ENCODE peak calls at places on chromosomes 6 and 20, in five cellular contexts. I, D, C, F and X are unnamed samples.

GRCh38 chr6:28566527-28567252 is 41.0 kb downstream of the GPX5 start:
- DNase-seq in D (no peak), I (no peak), F (no peak), C (no peak), X (no peak)

GRCh38 chr20:62258499-62259293 is 20.4 kb downstream of the OSBPL2 start:
- DNase-seq in C (peak; percentile 86), F (peak; percentile 76), I (no peak), D (no peak), X (no peak)

GRCh38 chr6:36024154-36024760 is at the start of gene SLC26A8:
- DNase-seq in D (no peak), C (no peak), I (peak; percentile 44), F (no peak), X (no peak)

GRCh38 chr20:62123450-62124118 is 1.3 kb downstream of the LSM14B start:
- DNase-seq in I (no peak), C (no peak), F (peak; percentile 35), D (no peak), X (no peak)

GRCh38 chr6:68473433-68474210 is 161.5 kb upstream of the ADGRB3 start:
- DNase-seq in D (no peak), I (no peak), C (no peak), F (no peak), X (no peak)

GRCh38 chr6:29964904-29965872 is 22.9 kb downstream of the HLA-A start:
- DNase-seq in D (peak; percentile 86), C (peak; percentile 79), F (peak; percentile 89), I (peak; percentile 86), X (peak; percentile 63)

GRCh38 chr6:191487-192312 is 100.6 kb upstream of the DUSP22 start:
- DNase-seq in C (no peak), I (no peak), D (no peak), F (no peak), X (no peak)

GRCh38 chr6:144395014-144395413 is 109.9 kb downstream of the UTRN start:
- DNase-seq in C (no peak), F (no peak), D (no peak), I (no peak), X (no peak)

GRCh38 chr6:91487729-91488392 is 901.0 kb upstream of the MAP3K7 start:
- DNase-seq in C (no peak), D (no peak), F (no peak), I (no peak), X (no peak)

GRCh38 chr6:44264154-44265002 is 973 bp downstream of the NFKBIE start:
- DNase-seq in I (no peak), F (peak; percentile 40), C (peak; percentile 78), D (peak; percentile 58), X (no peak)

GRCh38 chr20:33789109-33789857 is 21.9 kb upstream of the CHMP4B start:
- DNase-seq in I (no peak), C (no peak), F (peak; percentile 86), D (peak; percentile 46), X (no peak)

GRCh38 chr20:24917797-24918578 is 31.1 kb upstream of the CST7 start:
- DNase-seq in I (peak; percentile 85), D (no peak), F (peak; percentile 82), C (peak; percentile 90), X (peak; percentile 60)

GRCh38 chr6:35718911-35719381 is 17.9 kb upstream of the ARMC12 start:
- DNase-seq in F (no peak), D (peak; percentile 46), C (no peak), I (no peak), X (no peak)

GRCh38 chr6:154872605-154873004 is 122.5 kb upstream of the TIAM2 start:
- DNase-seq in I (peak; percentile 60), C (no peak), F (no peak), D (no peak), X (peak; percentile 22)

GRCh38 chr6:85923013-85923430 is 280.3 kb upstream of the SYNCRIP start:
- DNase-seq in F (peak; percentile 63), I (peak; percentile 56), D (no peak), C (no peak), X (peak; percentile 31)

GRCh38 chr6:246349-246748 is 45.9 kb upstream of the DUSP22 start:
- DNase-seq in I (no peak), C (no peak), F (no peak), D (no peak), X (no peak)

GRCh38 chr20:52805128-52805527 is 167.0 kb upstream of the TSHZ2 start:
- DNase-seq in C (no peak), I (no peak), D (no peak), F (no peak), X (no peak)

GRCh38 chr20:12171927-12172581 is 254.4 kb downstream of the BTBD3 start:
- DNase-seq in I (no peak), D (no peak), C (no peak), F (no peak), X (no peak)
- H3K9me3 ChIP-seq in I (no peaks in the 10 kb centered on the region), D (no peaks in the 10 kb centered on the region), C (no peaks in the 10 kb centered on the region), F (no peaks in the 10 kb centered on the region), X (no peaks in the 10 kb centered on the region)

GRCh38 chr6:3762359-3762758 is 10.8 kb upstream of the PXDC1 start:
- DNase-seq in D (no peak), I (no peak), F (no peak), C (peak; percentile 26), X (no peak)

GRCh38 chr6:3757241-3757641 is 5.7 kb upstream of the PXDC1 start:
- DNase-seq in I (no peak), D (no peak), F (no peak), C (peak; percentile 75), X (no peak)

GRCh38 chr6:3761989-3762270 is 10.4 kb upstream of the PXDC1 start:
- DNase-seq in D (no peak), I (no peak), C (no peak), F (no peak), X (no peak)

GRCh38 chr6:3758842-3759144 is 7.3 kb upstream of the PXDC1 start:
- DNase-seq in C (peak; percentile 38), F (no peak), I (no peak), D (no peak), X (no peak)

GRCh38 chr6:3759656-3760245 is 8.2 kb upstream of the PXDC1 start:
- DNase-seq in D (no peak), C (no peak), F (no peak), I (no peak), X (no peak)
- H3K27ac ChIP-seq in D (no peak overlapping the region), C (peak overlapping the region; percentile 64), F (no peak overlapping the region), I (no peak overlapping the region), X (no peak overlapping the region)

DNA sequence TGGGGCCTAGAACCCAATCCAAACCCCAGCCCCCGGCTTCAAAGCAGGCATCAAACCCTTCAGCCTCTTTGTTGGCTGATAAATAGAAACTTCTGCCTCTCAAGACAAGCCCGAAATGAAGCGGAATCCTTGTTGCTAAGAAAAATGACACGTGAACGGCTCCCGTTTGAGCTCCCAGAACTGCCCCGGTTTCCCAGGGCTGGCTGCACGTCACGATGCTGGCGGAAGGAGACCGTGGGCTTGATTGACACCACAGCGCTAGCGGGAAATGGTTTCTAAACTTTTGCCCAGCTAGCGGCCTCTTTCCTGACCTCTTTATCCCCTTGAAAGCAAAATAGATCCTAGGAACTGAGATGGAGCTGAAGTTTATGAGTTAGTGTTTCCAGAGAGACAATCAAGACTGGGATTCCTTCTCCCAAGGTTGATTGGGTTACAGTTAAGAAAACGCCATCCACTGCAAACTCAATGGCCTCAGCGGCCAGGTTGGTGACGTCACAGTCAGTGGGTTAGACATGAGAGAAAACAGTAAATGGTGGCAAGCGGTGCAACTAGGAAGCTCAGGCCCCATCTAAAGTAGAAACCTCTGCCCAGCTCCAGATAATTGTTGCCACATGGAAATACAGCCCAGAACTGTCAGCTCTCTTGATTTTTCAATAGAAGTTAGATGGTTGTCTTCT is 117.0 kb downstream of the ANKRD60 start:
- DNase-seq in F (no peak), D (no peak), I (peak; percentile 8), C (no peak), X (no peak)
- H3K4me1 ChIP-seq in F (no peaks in the 10 kb centered on the region), D (no peaks in the 10 kb centered on the region), I (no peaks in the 10 kb centered on the region), C (peaks cover 3% of the 10 kb centered on the region), X (no peaks in the 10 kb centered on the region)

GRCh38 chr20:58531063-58531462 is 15.9 kb upstream of the APCDD1L start:
- DNase-seq in C (no peak), I (no peak), D (no peak), F (no peak), X (no peak)
- H3K9me3 ChIP-seq in C (peaks cover 6% of the 10 kb centered on the region), I (peaks cover 12% of the 10 kb centered on the region), D (no peaks in the 10 kb centered on the region), F (no peaks in the 10 kb centered on the region), X (no peaks in the 10 kb centered on the region)

GRCh38 chr6:164731539-164731938 is 577.9 kb downstream of the C6orf118 start:
- DNase-seq in I (no peak), F (no peak), C (no peak), D (no peak), X (no peak)
- H3K27ac ChIP-seq in I (no peak overlapping the region), F (no peak overlapping the region), C (no peak overlapping the region), D (no peak overlapping the region), X (no peak overlapping the region)

GRCh38 chr20:17641520-17641964 is 40.5 kb downstream of the RRBP1 start:
- DNase-seq in C (no peak), I (no peak), D (no peak), F (no peak), X (no peak)

GRCh38 chr20:17643531-17644188 is 38.4 kb downstream of the RRBP1 start:
- DNase-seq in C (peak; percentile 72), I (no peak), D (no peak), F (no peak), X (no peak)

GRCh38 chr20:17640875-17641378 is 41.1 kb downstream of the RRBP1 start:
- DNase-seq in F (no peak), I (no peak), D (no peak), C (no peak), X (no peak)

GRCh38 chr20:17642404-17643269 is 39.4 kb downstream of the RRBP1 start:
- DNase-seq in F (no peak), I (no peak), C (peak; percentile 26), D (no peak), X (no peak)

GRCh38 chr20:17641993-17642392 is 40.0 kb downstream of the RRBP1 start:
- DNase-seq in D (peak; percentile 69), C (no peak), F (no peak), I (no peak), X (no peak)
- H3K4me1 ChIP-seq in D (peaks cover 42% of the 10 kb centered on the region), C (no peaks in the 10 kb centered on the region), F (peaks cover 12% of the 10 kb centered on the region), I (no peaks in the 10 kb centered on the region), X (peaks cover 1% of the 10 kb centered on the region)